ENCODE peak calls at places on chromosome 9, in six cellular contexts. J, Y, R, Z, B and O are unnamed samples.

GRCh38 chr9:133119461-133120342 is 1.3 kb downstream of the RALGDS start:
- DNase-seq in J (peak; percentile 4), Y (no peak), R (no peak), Z (peak; percentile 52), B (no peak), O (peak; percentile 82)

GRCh38 chr9:115636596-115636995 is 517.0 kb upstream of the PAPPA start:
- DNase-seq in J (no peak), Y (no peak), R (no peak), Z (no peak), B (no peak), O (no peak)

GRCh38 chr9:71361357-71361756 is 239.9 kb upstream of the TRPM3 start:
- DNase-seq in J (no peak), Y (no peak), R (no peak), Z (no peak), B (no peak), O (no peak)

GRCh38 chr9:86783884-86784283 is 163.4 kb downstream of the GAS1 start:
- DNase-seq in J (peak; percentile 90), Y (no peak), R (no peak), Z (no peak), B (no peak), O (no peak)

GRCh38 chr9:135321580-135321979 is 158.0 kb upstream of the PPP1R26 start:
- DNase-seq in J (no peak), Y (no peak), R (no peak), Z (no peak), B (no peak), O (no peak)

GRCh38 chr9:107520186-107520585 is 30.6 kb upstream of the KLF4 start:
- DNase-seq in J (no peak), Y (no peak), R (no peak), Z (no peak), B (no peak), O (no peak)

GRCh38 chr9:130680836-130681768 is 12.5 kb upstream of the EXOSC2 start:
- DNase-seq in J (peak; percentile 88), Y (peak; percentile 60), R (peak; percentile 67), Z (no peak), B (no peak), O (peak; percentile 85)

GRCh38 chr9:136679431-136679941 is 7.8 kb downstream of the AGPAT2 start:
- DNase-seq in J (no peak), Y (no peak), R (no peak), Z (peak; percentile 35), B (no peak), O (no peak)

GRCh38 chr9:6218099-6218502 is 2.5 kb downstream of the IL33 start:
- DNase-seq in J (peak; percentile 49), Y (no peak), R (no peak), Z (no peak), B (no peak), O (no peak)

GRCh38 chr9:92969516-92970466 is 22.5 kb downstream of the FGD3 start:
- DNase-seq in J (no peak), Y (no peak), R (no peak), Z (no peak), B (no peak), O (no peak)

GRCh38 chr9:90815183-90815943 is 13.7 kb downstream of the SYK start:
- DNase-seq in J (peak; percentile 2), Y (no peak), R (no peak), Z (peak; percentile 50), B (no peak), O (no peak)

GRCh38 chr9:80622508-80622907 is 1050.7 kb downstream of the TLE4 start:
- DNase-seq in J (no peak), Y (no peak), R (no peak), Z (no peak), B (no peak), O (no peak)

GRCh38 chr9:123322771-123323481 is 33.1 kb upstream of the CRB2 start:
- DNase-seq in J (no peak), Y (no peak), R (peak; percentile 56), Z (peak; percentile 60), B (no peak), O (no peak)

GRCh38 chr9:72362680-72363139 is 2.3 kb downstream of the ZFAND5 start:
- DNase-seq in J (peak; percentile 76), Y (no peak), R (peak; percentile 59), Z (peak; percentile 99), B (no peak), O (peak; percentile 54)

GRCh38 chr9:106467113-106467846 is 395.7 kb upstream of the ZNF462 start:
- DNase-seq in J (no peak), Y (no peak), R (no peak), Z (no peak), B (peak; percentile 41), O (no peak)

GRCh38 chr9:19342927-19343326 is 37.1 kb downstream of the RPS6 start:
- DNase-seq in J (no peak), Y (no peak), R (no peak), Z (no peak), B (no peak), O (no peak)

GRCh38 chr9:111891910-111892499 is 4.6 kb upstream of the UGCG start:
- DNase-seq in J (no peak), Y (no peak), R (no peak), Z (no peak), B (no peak), O (no peak)

GRCh38 chr9:131738838-131739191 is 1.1 kb downstream of the RAPGEF1 start:
- DNase-seq in J (no peak), Y (no peak), R (no peak), Z (no peak), B (no peak), O (no peak)

GRCh38 chr9:90925581-90926257 is 124.1 kb downstream of the SYK start:
- DNase-seq in J (peak; percentile 95), Y (no peak), R (no peak), Z (no peak), B (no peak), O (no peak)

GRCh38 chr9:3059781-3060468 is 216.0 kb upstream of the PUM3 start:
- DNase-seq in J (no peak), Y (no peak), R (no peak), Z (no peak), B (no peak), O (no peak)

GRCh38 chr9:127574089-127574921 is 37.8 kb upstream of the STXBP1 start:
- DNase-seq in J (no peak), Y (no peak), R (peak; percentile 45), Z (no peak), B (no peak), O (no peak)

GRCh38 chr9:137485343-137486140 is 26.4 kb upstream of the NSMF start:
- DNase-seq in J (no peak), Y (no peak), R (no peak), Z (no peak), B (no peak), O (no peak)

GRCh38 chr9:127181315-127181580 is 58.8 kb upstream of the ANGPTL2 start:
- DNase-seq in J (no peak), Y (no peak), R (no peak), Z (no peak), B (no peak), O (no peak)

GRCh38 chr9:131394464-131395026 is 659 bp downstream of the PRRC2B start:
- DNase-seq in J (no peak), Y (no peak), R (peak; percentile 47), Z (no peak), B (no peak), O (peak; percentile 78)

GRCh38 chr9:106872641-106873040 is 9.7 kb downstream of the ZNF462 start:
- DNase-seq in J (no peak), Y (no peak), R (no peak), Z (no peak), B (no peak), O (no peak)

GRCh38 chr9:95766906-95767305 is 108.6 kb upstream of the ERCC6L2 start:
- DNase-seq in J (no peak), Y (no peak), R (no peak), Z (no peak), B (peak; percentile 33), O (no peak)

GRCh38 chr9:111393971-111394370 is 63.9 kb upstream of the OR2K2 start:
- DNase-seq in J (no peak), Y (no peak), R (no peak), Z (no peak), B (no peak), O (no peak)